ENCODE peak calls at places on chromosomes 7 and 10, in four cellular contexts. L, O, R and K are unnamed samples.

GRCh38 chr7:23474829-23475578 is 4.7 kb upstream of the IGF2BP3 start:
- DNase-seq in R (no peak), L (no peak), O (no peak), K (no peak)

GRCh38 chr7:77982926-77983550 is 184.5 kb downstream of the PHTF2 start:
- DNase-seq in O (no peak), R (no peak), L (no peak), K (no peak)

GRCh38 chr7:16697507-16698199 is 51.7 kb downstream of the BZW2 start:
- DNase-seq in O (no peak), R (no peak), L (no peak), K (no peak)

GRCh38 chr10:49616421-49617230 is 2.8 kb downstream of the CHAT start:
- DNase-seq in R (peak), O (no peak), L (no peak), K (no peak)

GRCh38 chr10:99660662-99661369 is 1.5 kb downstream of the ENTPD7 start:
- DNase-seq in L (no peak), R (no peak), O (no peak), K (no peak)

GRCh38 chr7:99949645-99950228 is 20.3 kb upstream of the GJC3 start:
- DNase-seq in O (peak), L (no peak), R (no peak), K (peak)

GRCh38 chr7:26286157-26286556 is 5.5 kb upstream of the SNX10 start:
- DNase-seq in R (no peak), O (no peak), L (no peak), K (no peak)

GRCh38 chr7:158805937-158806336 is 23.4 kb downstream of the ESYT2 start:
- DNase-seq in L (no peak), O (no peak), R (no peak), K (peak)

GRCh38 chr10:47239211-47239610 is 60.8 kb upstream of the GDF10 start:
- DNase-seq in L (no peak), R (no peak), O (no peak), K (no peak)

GRCh38 chr10:95333997-95334792 is 43.4 kb upstream of the PDLIM1 start:
- DNase-seq in R (no peak), O (no peak), L (no peak), K (peak)

GRCh38 chr10:11881477-11882417 is 58.6 kb downstream of the PROSER2 start:
- DNase-seq in O (peak), R (peak), L (no peak), K (peak)

GRCh38 chr7:150406565-150407421 is 27.7 kb downstream of the ZNF775 start:
- DNase-seq in O (peak), R (no peak), L (peak), K (no peak)

GRCh38 chr7:122651451-122651850 is 47.5 kb downstream of the RNF133 start:
- DNase-seq in R (no peak), L (no peak), O (no peak), K (no peak)

GRCh38 chr7:10888861-10889260 is 84.8 kb upstream of the PHF14 start:
- DNase-seq in O (no peak), R (no peak), L (no peak), K (no peak)

GRCh38 chr10:60347270-60347669 is 42.4 kb downstream of the ANK3 start:
- DNase-seq in O (no peak), R (no peak), L (no peak), K (no peak)

GRCh38 chr10:90193240-90193985 is 492.0 kb downstream of the KIF20B start:
- DNase-seq in L (no peak), R (no peak), O (no peak), K (no peak)

GRCh38 chr7:121798076-121798475 is 74.9 kb upstream of the PTPRZ1 start:
- DNase-seq in L (no peak), R (no peak), O (no peak), K (no peak)

GRCh38 chr7:93651603-93652159 is 77.2 kb upstream of the CALCR start:
- DNase-seq in R (peak), O (no peak), L (no peak), K (no peak)

GRCh38 chr10:73810735-73811465 is 498 bp downstream of the NDST2 start:
- DNase-seq in R (peak), L (no peak), O (no peak), K (peak)

GRCh38 chr7:139619367-139619657 is 95.8 kb downstream of the CLEC2L start:
- DNase-seq in L (no peak), O (no peak), R (no peak), K (no peak)

GRCh38 chr10:99870051-99870730 is 87.8 kb downstream of the ABCC2 start:
- DNase-seq in O (no peak), R (no peak), L (no peak), K (no peak)

GRCh38 chr7:34995757-34996156 is 41.5 kb downstream of the DPY19L1 start:
- DNase-seq in O (no peak), R (no peak), L (no peak), K (no peak)

GRCh38 chr7:27737591-27737990 is 2.4 kb upstream of the TAX1BP1 start:
- DNase-seq in L (no peak), R (no peak), O (no peak), K (no peak)

GRCh38 chr7:102272075-102272916 is 14.4 kb upstream of the SH2B2 start:
- DNase-seq in O (peak), L (no peak), R (peak), K (peak)

GRCh38 chr7:57427594-57427993 is 22.4 kb upstream of the ZNF716 start:
- DNase-seq in L (no peak), O (no peak), R (no peak), K (no peak)

GRCh38 chr7:131950758-131951157 is 394.3 kb upstream of the PODXL start:
- DNase-seq in O (no peak), L (no peak), R (no peak), K (no peak)

GRCh38 chr10:78197628-78198272 is 164.1 kb downstream of the RPS24 start:
- DNase-seq in R (no peak), L (no peak), O (no peak), K (no peak)

GRCh38 chr7:68147621-68148238 is 1151.1 kb downstream of the TYW1 start:
- DNase-seq in O (no peak), R (no peak), L (no peak), K (no peak)

GRCh38 chr7:13327669-13328068 is 640.2 kb downstream of the ARL4A start:
- DNase-seq in R (no peak), L (no peak), O (no peak), K (no peak)

GRCh38 chr7:159140170-159140910 is 4.3 kb downstream of the VIPR2 start:
- DNase-seq in R (peak), O (no peak), L (no peak), K (no peak)

GRCh38 chr7:127396184-127396583 is 3.7 kb upstream of the ZNF800 start:
- DNase-seq in O (no peak), L (no peak), R (peak), K (peak)
- TF ChIP-seq CHD4 in O (no peak), L (no peak), R (no peak), K (no peak)

GRCh38 chr7:135647755-135648154 is 14.6 kb upstream of the STMP1 start:
- DNase-seq in R (no peak), L (no peak), O (no peak), K (no peak)

GRCh38 chr7:135645296-135645904 is 16.9 kb upstream of the STMP1 start:
- DNase-seq in R (peak), L (no peak), O (peak), K (peak)

GRCh38 chr7:135648235-135648634 is 14.1 kb upstream of the STMP1 start:
- DNase-seq in O (no peak), L (no peak), R (no peak), K (no peak)

GRCh38 chr7:135653285-135654080 is 8.8 kb upstream of the STMP1 start:
- DNase-seq in O (no peak), R (peak), L (no peak), K (no peak)

DNA sequence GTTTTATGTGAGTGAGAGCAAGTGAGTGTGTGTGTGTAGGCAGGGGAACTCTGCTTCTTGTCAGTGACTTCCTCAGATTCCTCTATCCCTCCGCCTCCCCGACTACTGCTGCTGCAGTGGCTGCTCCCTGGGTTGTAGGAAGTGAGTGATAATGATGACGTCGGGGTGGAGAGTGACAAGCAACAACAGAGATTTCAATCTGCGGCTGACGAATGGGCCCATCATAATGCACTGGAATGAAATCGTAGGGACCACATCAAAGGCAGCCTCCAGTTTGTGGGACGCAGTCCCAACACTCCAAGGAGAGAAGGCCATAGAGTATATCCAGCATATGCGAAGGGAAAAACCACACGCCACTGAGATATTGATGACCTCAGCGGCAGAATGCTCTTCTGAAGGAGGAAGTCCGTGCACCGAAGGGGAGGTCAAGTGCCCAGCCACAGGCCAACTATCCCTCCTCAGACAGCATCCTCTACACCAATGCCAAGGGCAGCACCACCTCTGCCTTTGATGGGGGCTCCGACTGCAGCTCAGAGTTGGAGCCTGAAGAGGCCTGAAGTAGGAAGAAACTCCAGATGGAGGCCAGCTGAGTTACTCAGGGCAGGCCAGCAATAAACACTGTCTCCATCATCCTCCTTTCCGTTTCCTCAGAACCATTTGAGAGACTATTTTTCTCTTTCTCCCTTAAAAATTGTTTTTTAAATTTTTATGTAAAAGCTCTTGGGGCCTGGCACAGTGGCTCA is 11.3 kb upstream of the STMP1 start:
- DNase-seq in O (no peak), R (peak), L (no peak), K (no peak)
- TF ChIP-seq CHD4 in O (no peak), R (no peak), L (no peak), K (no peak)

GRCh38 chr7:1339611-1340010 is 106.9 kb downstream of the UNCX start:
- DNase-seq in L (no peak), O (no peak), R (no peak), K (no peak)

GRCh38 chr7:1331576-1332467 is 99.2 kb downstream of the UNCX start:
- DNase-seq in R (no peak), O (no peak), L (no peak), K (no peak)

GRCh38 chr7:1340031-1340430 is 107.4 kb downstream of the UNCX start:
- DNase-seq in L (no peak), R (no peak), O (no peak), K (no peak)

GRCh38 chr7:1340640-1341360 is 108.1 kb downstream of the UNCX start:
- DNase-seq in L (no peak), R (no peak), O (no peak), K (no peak)

GRCh38 chr7:1336509-1336908 is 103.8 kb downstream of the UNCX start:
- DNase-seq in O (no peak), R (no peak), L (no peak), K (no peak)
- TF ChIP-seq CHD4 in O (no peak), R (no peak), L (no peak), K (no peak)

GRCh38 chr7:18873674-18874341 is 243.6 kb downstream of the TWIST1 start:
- DNase-seq in O (no peak), R (no peak), L (no peak), K (no peak)
- TF ChIP-seq CHD4 in O (no peak), R (no peak), L (no peak), K (no peak)

GRCh38 chr7:46133076-46133475 is 212.0 kb upstream of the IGFBP3 start:
- DNase-seq in L (no peak), R (no peak), O (no peak), K (no peak)
- TF ChIP-seq CHD4 in L (no peak), R (no peak), O (no peak), K (no peak)

DNA sequence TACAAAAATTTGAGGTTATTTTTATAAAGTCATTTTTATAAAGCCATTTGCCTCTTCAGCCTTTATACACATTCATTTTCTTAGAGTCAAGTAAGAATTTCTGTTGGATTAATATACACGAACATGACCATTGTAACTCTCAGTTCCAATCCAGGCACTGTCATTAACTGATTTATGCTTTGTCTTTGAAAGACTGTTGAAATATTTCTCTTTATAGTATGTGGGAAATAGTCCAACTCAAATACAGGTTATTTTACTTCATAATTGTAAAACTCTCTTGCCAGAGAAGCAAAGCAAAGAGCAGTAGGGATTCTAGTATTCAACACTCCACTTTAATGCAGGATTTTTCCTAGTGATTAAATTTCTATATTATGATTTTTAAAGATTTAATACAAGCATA is 36.5 kb upstream of the PAPSS2 start:
- DNase-seq in O (no peak), L (no peak), R (no peak), K (no peak)
- TF ChIP-seq CHD4 in O (no peak), L (no peak), R (no peak), K (no peak)

GRCh38 chr10:70283445-70284399 is at the start of gene NPFFR1:
- DNase-seq in L (no peak), R (no peak), O (no peak), K (no peak)
- TF ChIP-seq CHD4 in L (no peak), R (no peak), O (no peak), K (no peak)

GRCh38 chr10:63110940-63111339 is 22.2 kb upstream of the NRBF2 start:
- DNase-seq in R (peak), O (no peak), L (no peak), K (no peak)

GRCh38 chr10:63115732-63116383 is 17.3 kb upstream of the NRBF2 start:
- DNase-seq in R (peak), O (peak), L (no peak), K (no peak)

GRCh38 chr10:63114031-63114814 is 18.9 kb upstream of the NRBF2 start:
- DNase-seq in L (no peak), O (peak), R (no peak), K (peak)

GRCh38 chr10:63120554-63120953 is 12.6 kb upstream of the NRBF2 start:
- DNase-seq in L (no peak), R (no peak), O (no peak), K (no peak)

DNA sequence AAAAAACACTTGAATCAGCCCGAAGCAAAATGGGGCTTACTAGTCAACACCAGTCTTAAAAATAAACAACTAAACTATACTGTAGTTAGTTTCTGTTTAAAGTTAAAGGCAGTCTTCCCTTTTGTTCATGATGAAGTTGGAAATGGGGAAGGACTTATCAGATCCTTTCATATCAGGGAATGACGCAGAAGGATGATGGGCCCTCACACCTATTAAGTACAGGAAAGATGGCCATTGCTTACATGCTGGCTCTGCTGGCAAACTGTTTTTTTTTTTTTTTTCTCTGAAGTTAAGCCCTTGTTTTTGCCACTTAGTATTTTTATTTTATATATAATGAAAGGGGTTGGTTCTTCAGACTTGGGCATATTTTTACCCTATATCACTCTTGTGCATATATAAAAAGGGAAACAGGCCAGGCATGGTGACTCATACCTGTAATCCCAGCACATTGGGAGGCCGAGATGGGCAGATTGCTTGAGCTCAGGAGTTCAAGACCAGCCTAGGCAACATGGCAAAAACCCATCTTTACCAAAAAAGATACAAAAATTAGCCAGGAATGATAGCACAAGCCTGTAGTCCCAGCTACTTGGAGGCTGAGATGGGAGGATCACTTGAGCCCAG is 16.6 kb upstream of the NRBF2 start:
- DNase-seq in L (no peak), R (no peak), O (no peak), K (no peak)
- TF ChIP-seq CHD4 in L (no peak), R (no peak), O (no peak), K (no peak)

DNA sequence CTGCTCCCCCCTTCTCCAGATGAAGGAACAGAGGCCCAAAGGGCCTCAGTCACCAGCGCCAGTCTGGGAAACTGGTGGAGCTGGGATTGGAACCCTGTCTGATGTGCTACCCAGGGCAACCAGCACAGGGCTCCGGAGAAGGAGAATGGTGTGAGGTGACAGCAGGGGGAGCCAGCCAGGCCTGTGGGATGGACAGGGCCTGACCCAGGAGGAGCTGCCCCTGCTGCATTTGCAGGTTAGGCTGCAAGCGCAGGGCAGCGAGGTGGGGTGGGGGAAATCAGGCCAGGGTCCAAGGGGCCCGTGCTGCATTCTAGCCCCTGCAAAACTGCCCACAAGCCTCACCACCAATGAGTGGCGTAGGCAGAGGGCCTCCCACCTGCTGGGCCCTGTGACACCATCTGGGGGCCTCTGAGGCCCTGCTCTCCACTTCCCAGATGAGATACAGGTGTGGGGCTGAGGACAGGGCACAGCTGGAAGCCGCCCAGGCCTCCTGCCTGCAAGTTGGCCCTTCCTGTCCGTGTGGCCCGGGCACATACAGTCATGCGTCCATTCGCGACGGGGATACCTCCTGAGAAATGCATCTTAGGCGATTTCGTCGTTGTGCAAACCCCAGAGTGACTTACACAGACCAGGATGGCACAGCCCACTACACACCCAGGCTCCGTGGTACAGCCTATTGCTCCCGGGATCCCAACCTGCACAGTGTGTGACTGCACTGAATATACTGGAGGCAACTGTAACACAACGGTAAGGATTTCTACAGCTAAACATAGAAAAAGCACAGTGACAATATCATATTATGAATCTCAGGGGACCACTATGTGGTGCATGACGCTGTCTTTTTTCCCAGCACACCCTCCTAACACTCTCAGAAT is 45.2 kb downstream of the RASGEF1A start:
- DNase-seq in O (peak), L (no peak), R (no peak), K (no peak)
- TF ChIP-seq CHD4 in O (no peak), L (no peak), R (no peak), K (no peak)

GRCh38 chr7:90387470-90388240 is 15.6 kb upstream of the CLDN12 start:
- DNase-seq in R (no peak), O (no peak), L (no peak), K (no peak)
- TF ChIP-seq CHD4 in R (no peak), O (no peak), L (no peak), K (no peak)